ENCODE peak calls at places on chromosomes 1 and 21, in ten cellular contexts. O is astrocyte of the cerebellum, Q is ascending aorta, Y is colonic mucosa, J is fibroblast of lung, F is choroid plexus epithelial cell, K is upper lobe of right lung, B is PC-3, A is GM23338, V is AG09309. W is an unnamed sample.

GRCh38 chr1:228416217-228416971 is at the start of gene TRIM17:
- DNase-seq in V (no peak), F (peak; percentile 34), Y (no peak), O (no peak), K (no peak), J (no peak), A (peak; percentile 94), Q (no peak), B (no peak), W (peak; percentile 36)

GRCh38 chr21:14520535-14520934 is 25.6 kb downstream of the SAMSN1 start:
- DNase-seq in F (peak; percentile 1), Q (no peak), K (peak; percentile 59), Y (no peak), B (no peak), O (no peak), V (no peak), A (peak; percentile 27), J (no peak), W (no peak)

GRCh38 chr1:93827633-93828436 is 51.2 kb downstream of the DNTTIP2 start:
- DNase-seq in Q (no peak), K (no peak), V (no peak), J (no peak), O (no peak), Y (no peak), A (no peak), B (peak; percentile 63), F (no peak), W (peak; percentile 54)

GRCh38 chr1:100799548-100799947 is 80.0 kb downstream of the VCAM1 start:
- DNase-seq in Y (no peak), F (no peak), B (peak; percentile 15), J (no peak), V (no peak), Q (no peak), K (no peak), O (no peak), A (no peak), W (no peak)

GRCh38 chr21:25859264-25859931 is 124.6 kb downstream of the GABPA start:
- DNase-seq in F (no peak), B (no peak), K (no peak), A (no peak), O (no peak), J (peak; percentile 66), Y (no peak), Q (no peak), V (no peak), W (no peak)

GRCh38 chr1:187725216-187725615 is 896.5 kb downstream of the PLA2G4A start:
- DNase-seq in O (no peak), B (no peak), A (no peak), V (no peak), K (no peak), F (no peak), Y (no peak), Q (no peak), J (no peak), W (no peak)

GRCh38 chr1:178628637-178629548 is 96.2 kb upstream of the RALGPS2 start:
- DNase-seq in A (no peak), B (no peak), F (peak; percentile 52), J (peak; percentile 55), Y (no peak), O (no peak), Q (no peak), V (peak; percentile 31), K (no peak), W (peak; percentile 78)

GRCh38 chr21:26117324-26117971 is 53.1 kb downstream of the APP start:
- DNase-seq in Y (no peak), B (no peak), K (no peak), J (no peak), O (no peak), V (no peak), A (no peak), F (no peak), Q (no peak), W (no peak)

GRCh38 chr1:40435471-40435870 is 14.8 kb upstream of the ZFP69B start:
- DNase-seq in V (no peak), O (peak; percentile 5), Y (no peak), K (no peak), F (peak; percentile 27), Q (no peak), A (no peak), B (no peak), J (peak; percentile 21), W (peak; percentile 68)

GRCh38 chr21:44462090-44462833 is 7.0 kb downstream of the LRRC3 start:
- DNase-seq in Q (no peak), K (no peak), A (no peak), V (no peak), J (no peak), Y (no peak), F (no peak), B (no peak), O (no peak), W (no peak)

GRCh38 chr21:44461005-44461404 is 5.7 kb downstream of the LRRC3 start:
- DNase-seq in Q (no peak), Y (no peak), K (no peak), F (no peak), O (no peak), A (no peak), B (no peak), V (no peak), J (no peak), W (no peak)

GRCh38 chr21:44460441-44460755 is 5.1 kb downstream of the LRRC3 start:
- DNase-seq in F (no peak), J (no peak), Q (no peak), K (no peak), O (no peak), V (no peak), A (no peak), Y (no peak), B (no peak), W (no peak)

GRCh38 chr21:44462834-44463200 is 7.5 kb downstream of the LRRC3 start:
- DNase-seq in O (no peak), J (no peak), F (no peak), Y (no peak), K (no peak), A (no peak), B (no peak), V (no peak), Q (no peak), W (no peak)

DNA sequence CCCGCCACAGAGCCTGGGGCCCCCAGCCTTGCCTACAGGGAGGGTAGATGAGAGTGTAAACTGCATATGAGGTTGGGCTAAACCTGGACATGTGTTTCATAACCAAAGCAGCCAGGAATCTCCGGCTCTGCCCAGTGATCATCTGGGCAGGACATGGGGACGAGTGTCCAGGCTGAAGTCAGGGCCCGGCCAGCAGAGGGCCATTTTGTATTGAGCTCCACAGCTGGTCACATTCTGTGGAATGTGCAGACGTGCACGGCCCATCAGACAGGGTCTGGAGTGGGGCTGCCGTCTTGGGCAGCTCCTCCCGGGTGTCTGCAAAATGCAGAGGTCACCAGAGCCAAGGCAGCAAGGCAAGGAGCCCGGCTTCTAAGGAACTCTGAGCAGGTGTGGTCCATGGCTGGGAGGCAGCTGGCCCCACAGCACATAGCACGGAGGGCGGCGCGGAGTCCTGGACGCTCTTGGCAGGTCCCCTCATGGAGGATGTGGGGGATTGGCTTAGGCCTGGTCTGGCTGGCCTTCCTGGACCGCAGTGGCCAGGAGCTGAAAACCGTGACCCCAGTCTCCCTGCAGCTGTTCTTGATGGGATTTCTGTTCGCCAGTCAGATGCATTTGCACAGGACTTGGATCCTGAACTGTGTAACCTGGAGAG is 6.3 kb downstream of the LRRC3 start:
- DNase-seq in K (no peak), Y (no peak), V (no peak), Q (no peak), J (no peak), B (no peak), F (no peak), A (no peak), O (no peak), W (no peak)
- TF ChIP-seq CTCF in K (peak; percentile 24), Y (no peak), V (no peak), Q (no peak), J (no peak), B (peak; percentile 27), F (no peak), A (no peak), O (no peak), W (no peak)

DNA sequence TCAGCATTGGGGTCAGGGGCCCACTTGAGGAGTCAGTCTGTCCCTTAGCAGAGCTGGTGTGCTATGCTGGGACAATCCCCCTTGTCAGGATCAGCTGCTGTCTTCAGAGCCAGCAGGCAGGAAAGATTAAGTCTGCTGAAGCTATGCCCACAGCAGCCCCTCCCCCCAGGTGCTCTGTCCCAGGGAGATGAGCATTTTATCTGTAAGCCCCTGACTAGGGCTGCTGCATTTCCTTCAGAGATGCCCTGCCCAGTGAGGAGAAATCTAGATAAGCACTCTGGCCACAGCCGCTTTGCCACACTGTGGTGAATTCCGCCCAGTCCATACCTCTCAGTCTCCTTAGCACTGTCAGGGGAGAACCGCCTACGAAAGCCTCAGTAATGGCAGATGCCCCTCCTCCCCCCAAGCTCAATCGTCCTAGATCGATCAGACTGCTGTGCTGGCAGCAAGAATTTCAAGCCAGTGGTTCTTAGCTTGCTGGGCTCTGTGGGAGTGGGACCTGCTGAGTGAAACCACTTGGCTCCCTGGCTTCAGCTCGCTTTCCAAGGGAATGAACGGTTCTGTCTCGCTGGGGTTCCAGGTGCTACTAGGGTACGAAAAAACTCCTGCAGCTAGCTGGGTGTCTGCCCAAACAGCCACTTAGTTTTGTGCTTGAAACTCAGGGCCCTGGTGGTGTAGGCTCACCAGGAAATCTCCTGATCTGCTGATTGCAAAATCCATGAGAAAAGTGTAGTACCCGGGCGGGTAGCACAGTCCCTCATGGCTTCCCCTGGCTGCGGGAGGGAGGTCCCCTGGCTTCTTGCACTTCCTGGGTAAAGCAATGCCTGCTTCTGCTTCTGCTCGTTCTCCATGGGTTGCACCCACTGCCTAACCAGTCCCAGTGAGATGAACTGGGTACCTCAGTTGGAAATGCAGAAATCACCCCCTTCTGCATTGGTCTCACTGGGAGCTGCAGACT is 25.1 kb upstream of the TP53BP2 start:
- DNase-seq in O (no peak), A (peak; percentile 30), J (no peak), B (no peak), F (peak; percentile 11), K (peak; percentile 83), V (no peak), Q (no peak), Y (no peak), W (no peak)
- H3K4me3 ChIP-seq in O (no peak overlapping the region), A (no peak overlapping the region), J (no peak overlapping the region), B (no peak overlapping the region), F (no peak overlapping the region), K (no peak overlapping the region), V (no peak overlapping the region), Q (no peak overlapping the region), Y (no peak overlapping the region), W (no peak overlapping the region)

DNA sequence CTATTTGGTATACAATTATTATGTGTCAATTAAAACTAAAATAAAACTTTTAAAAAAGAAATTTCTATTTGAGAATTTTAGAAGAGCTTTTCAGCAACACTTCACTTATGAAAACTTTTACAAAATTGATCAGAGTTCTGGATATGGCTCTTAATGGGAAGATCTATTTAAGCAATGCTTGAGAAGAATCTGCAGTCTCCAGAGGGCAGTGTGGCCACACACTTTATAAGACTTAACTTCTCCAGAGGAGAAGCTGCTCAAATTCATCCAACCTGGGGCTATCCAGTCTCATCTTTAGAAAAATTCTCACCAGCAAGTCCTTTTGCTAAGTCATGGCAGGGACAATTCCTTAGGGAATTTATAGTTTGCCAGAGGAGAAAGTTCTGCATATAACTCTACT is 25.2 kb upstream of the AGO1 start:
- DNase-seq in B (peak; percentile 45), A (peak; percentile 47), K (no peak), F (peak; percentile 74), Q (no peak), J (peak; percentile 44), Y (no peak), O (peak; percentile 12), V (no peak), W (peak; percentile 61)
- TF ChIP-seq CTCF in B (peak; percentile 58), A (peak; percentile 47), K (peak; percentile 23), F (peak; percentile 57), Q (no peak), J (no peak), Y (peak; percentile 11), O (peak; percentile 36), V (peak; percentile 26), W (peak; percentile 9)

GRCh38 chr1:145785481-145785880 is 38.4 kb downstream of the RNF115 start:
- DNase-seq in K (no peak), B (peak; percentile 18), Q (no peak), V (no peak), Y (no peak), F (peak; percentile 42), O (no peak), J (peak; percentile 12), A (no peak), W (no peak)
- H3K4me3 ChIP-seq in K (no peak overlapping the region), B (no peak overlapping the region), Q (no peak overlapping the region), V (no peak overlapping the region), Y (no peak overlapping the region), F (no peak overlapping the region), O (no peak overlapping the region), J (no peak overlapping the region), A (no peak overlapping the region), W (no peak overlapping the region)

W was measured in cardiac fibroblast.